ENCODE peak calls at places on chromosomes 6 and 20, in five cellular contexts. L is lower lobe of right lung, V is fibroblast of pulmonary artery, X is psoas muscle, A is cardiac muscle cell. H is an unnamed sample.

GRCh38 chr6:3623451-3624267 is 127.9 kb downstream of the PXDC1 start:
- DNase-seq in L (no peak), V (no peak), A (no peak), X (no peak), H (no peak)

GRCh38 chr20:325043-325888 is at the start of gene SOX12:
- DNase-seq in V (peak; percentile 92), L (peak; percentile 98), X (peak; percentile 97), A (peak; percentile 96), H (peak; percentile 92)

GRCh38 chr20:62040933-62041332 is 24.7 kb downstream of the TAF4 start:
- DNase-seq in L (no peak), V (no peak), X (no peak), A (no peak), H (no peak)

GRCh38 chr6:12440981-12441380 is 150.8 kb downstream of the EDN1 start:
- DNase-seq in A (peak; percentile 30), X (no peak), V (peak; percentile 38), L (no peak), H (peak; percentile 38)

GRCh38 chr6:139109558-139109957 is 25.3 kb upstream of the HECA start:
- DNase-seq in L (no peak), X (no peak), V (peak; percentile 57), A (peak; percentile 68), H (peak; percentile 33)

GRCh38 chr6:155561262-155561970 is 105.8 kb upstream of the NOX3 start:
- DNase-seq in X (no peak), V (no peak), A (no peak), L (no peak), H (peak; percentile 2)

GRCh38 chr20:58893355-58894151 is 41.0 kb downstream of the GNAS start:
- DNase-seq in A (no peak), V (no peak), L (no peak), X (no peak), H (peak; percentile 18)

GRCh38 chr6:53624491-53624890 is 41.1 kb downstream of the KLHL31 start:
- DNase-seq in X (no peak), A (no peak), L (no peak), V (no peak), H (no peak)

GRCh38 chr6:33840064-33840926 is 36.5 kb upstream of the MLN start:
- DNase-seq in V (peak; percentile 96), L (no peak), A (peak; percentile 95), X (peak; percentile 24), H (peak; percentile 99)

GRCh38 chr20:48971956-48972355 is 50.4 kb downstream of the ARFGEF2 start:
- DNase-seq in X (no peak), V (no peak), A (peak; percentile 12), L (no peak), H (no peak)
- TF ChIP-seq CTCF in X (no peak), V (no peak), A (no peak), L (no peak), H (no peak)

DNA sequence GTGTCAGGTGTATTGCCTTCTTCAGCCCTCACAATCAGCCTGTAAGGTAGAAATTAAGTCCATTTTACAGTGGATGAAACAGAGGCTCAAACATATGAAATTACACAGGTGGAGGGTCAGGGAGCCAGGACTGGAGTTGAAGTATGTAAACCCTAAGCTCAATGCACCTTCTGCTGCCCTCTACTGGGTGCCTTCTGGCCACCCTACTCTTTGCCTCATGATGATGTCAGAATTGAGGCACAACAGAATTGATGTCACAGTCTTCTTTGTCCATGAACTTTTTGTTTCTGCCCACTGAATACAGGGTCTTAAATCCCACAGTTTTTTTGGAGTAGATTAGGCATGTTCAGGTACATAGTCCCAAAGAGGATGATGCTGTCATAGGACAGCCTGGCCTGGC is 400.8 kb upstream of the CHD6 start:
- DNase-seq in X (no peak), A (no peak), V (no peak), L (no peak), H (no peak)
- TF ChIP-seq CTCF in X (no peak), A (no peak), V (no peak), L (no peak), H (no peak)

DNA sequence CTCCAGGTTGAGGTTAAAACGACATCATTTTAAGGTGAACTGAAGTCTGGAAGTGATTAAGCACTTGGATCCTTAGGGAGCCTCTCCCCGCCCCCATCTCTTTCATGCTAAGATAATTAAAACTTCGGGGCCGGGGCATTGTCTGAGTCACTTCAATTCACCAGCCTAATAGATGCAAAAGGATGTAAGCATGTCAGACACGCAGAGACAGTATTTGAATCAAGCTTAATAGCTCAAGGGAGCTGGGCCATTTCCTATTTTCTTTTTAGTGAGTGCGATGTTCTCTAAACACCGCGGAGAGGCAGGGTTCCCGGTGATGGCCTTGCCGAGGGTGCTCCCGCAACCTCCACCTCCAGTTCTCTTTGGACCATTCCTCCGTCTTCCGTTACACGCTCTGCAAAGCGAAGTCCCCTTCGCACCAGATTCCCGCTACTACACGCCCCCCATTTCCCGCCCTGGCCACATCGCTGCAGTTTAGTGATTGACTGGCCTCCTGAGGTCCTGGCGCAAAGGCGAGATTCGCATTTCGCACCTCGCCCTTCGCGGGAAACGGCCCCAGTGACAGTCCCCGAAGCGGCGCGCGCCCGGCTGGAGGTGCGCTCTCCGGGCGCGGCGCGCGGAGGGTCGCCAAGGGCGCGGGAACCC is 516 bp upstream of the IRF4 start:
- DNase-seq in V (no peak), A (no peak), L (no peak), X (no peak), H (no peak)
- TF ChIP-seq CTCF in V (no peak), A (no peak), L (no peak), X (no peak), H (no peak)

DNA sequence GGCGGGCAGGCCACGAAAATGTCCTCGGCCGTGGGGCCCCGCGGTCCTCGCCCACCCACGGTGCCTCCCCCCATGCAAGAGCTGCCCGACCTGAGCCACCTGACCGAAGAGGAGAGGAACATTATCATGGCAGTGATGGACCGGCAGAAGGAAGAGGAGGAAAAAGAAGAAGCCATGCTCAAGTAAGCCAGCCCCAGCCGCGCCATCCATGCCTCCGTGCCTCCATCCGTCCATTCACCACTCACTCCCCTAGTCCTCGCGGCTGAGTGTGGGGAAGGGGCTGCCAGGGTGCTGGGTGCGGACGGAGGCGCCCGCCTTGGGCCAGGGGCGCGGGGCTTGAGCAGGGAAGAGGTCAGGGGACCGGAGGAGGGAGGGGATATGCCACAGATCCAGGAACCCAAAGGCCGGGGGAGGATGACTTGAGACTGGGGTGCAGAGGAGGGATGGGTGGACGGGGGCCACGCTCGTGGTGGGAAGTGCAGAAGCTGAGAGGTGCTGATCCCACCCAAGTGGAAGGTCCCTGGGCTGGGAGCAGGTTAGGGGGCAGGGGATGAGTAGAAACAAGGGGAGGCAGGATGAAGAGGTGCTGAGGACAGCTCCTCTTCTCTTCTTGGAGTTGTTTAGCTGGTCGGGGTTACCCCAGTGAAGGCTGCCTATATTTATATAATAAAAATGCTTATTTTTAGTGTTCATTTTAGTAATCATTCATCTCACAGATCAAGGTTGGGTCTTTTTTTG is 825 bp downstream of the RIMS1 start:
- DNase-seq in A (peak; percentile 0), L (no peak), X (no peak), V (no peak), H (no peak)
- TF ChIP-seq CTCF in A (no peak), L (no peak), X (no peak), V (no peak), H (no peak)

GRCh38 chr6:104941694-104942177 is 15.2 kb upstream of the LIN28B start:
- DNase-seq in L (no peak), V (no peak), A (no peak), X (no peak), H (no peak)
- TF ChIP-seq CTCF in L (no peak), V (no peak), A (no peak), X (no peak), H (no peak)

DNA sequence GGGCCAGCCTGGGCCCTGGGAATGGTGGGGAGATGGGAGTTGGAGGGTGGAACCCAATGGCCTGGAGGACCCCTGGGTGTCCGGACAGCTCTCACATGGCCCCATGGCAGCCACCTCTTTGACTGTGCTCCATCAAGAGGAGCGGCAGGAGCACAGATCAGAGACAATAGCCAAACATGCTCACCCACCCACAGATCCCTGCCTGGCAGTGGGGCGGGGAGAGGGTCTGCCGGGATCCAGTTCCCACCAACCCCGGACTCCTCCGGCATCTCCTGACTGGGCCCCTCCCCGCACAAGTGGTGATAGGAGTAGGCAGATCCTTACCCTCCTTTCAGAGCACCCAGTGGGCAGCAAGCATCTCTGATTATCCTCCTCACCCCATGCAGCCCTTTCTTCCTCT is 31.9 kb upstream of the MRPS18A start:
- DNase-seq in X (no peak), A (no peak), L (no peak), V (no peak), H (no peak)
- TF ChIP-seq CTCF in X (no peak), A (no peak), L (no peak), V (no peak), H (no peak)

DNA sequence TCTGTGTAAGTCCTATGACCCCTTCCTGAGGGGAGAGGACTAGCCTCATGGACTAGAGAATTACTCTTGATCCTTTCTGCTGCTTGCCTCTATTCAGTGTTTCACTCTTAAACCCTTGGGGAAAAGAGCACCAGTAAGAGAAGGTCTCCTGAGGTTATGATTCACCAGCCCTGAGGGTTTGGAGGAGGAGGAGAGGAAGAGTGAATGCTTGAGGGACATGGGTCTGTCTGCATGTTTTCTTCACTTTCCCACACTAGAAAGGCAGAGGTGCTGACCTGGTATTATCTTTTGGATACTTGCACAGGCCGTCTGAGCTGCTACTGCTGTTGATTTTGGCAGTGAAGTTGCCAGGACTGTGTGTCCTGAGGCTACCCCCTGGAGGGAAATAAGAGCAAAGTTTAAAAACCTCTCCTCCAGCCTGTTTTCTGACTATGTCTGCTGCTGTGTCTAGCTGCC is 78.3 kb downstream of the CD109 start:
- DNase-seq in A (peak; percentile 98), V (peak; percentile 98), L (no peak), X (no peak), H (peak; percentile 97)
- TF ChIP-seq CTCF in A (peak; percentile 13), V (no peak), L (no peak), X (no peak), H (no peak)

H was measured in MCF 10A.